ENCODE peak calls at places on chromosomes 2 and 18, in seven cellular contexts. X is lower leg skin, N is HCT116, I is retinal pigment epithelial cell, V is aorta, S is IMR-90, P is brain microvascular endothelial cell. Y is an unnamed sample.

GRCh38 chr2:166784296-166784946 is 103.9 kb upstream of the XIRP2 start:
- DNase-seq in X (no peak), I (no peak), S (no peak), P (no peak), V (no peak), N (no peak), Y (no peak)

GRCh38 chr2:189118386-189118785 is 61.2 kb downstream of the COL5A2 start:
- DNase-seq in S (no peak), I (no peak), X (no peak), V (no peak), P (no peak), N (no peak), Y (no peak)

GRCh38 chr2:52810460-52810859 is 957.1 kb upstream of the CHAC2 start:
- DNase-seq in P (peak), S (peak), N (peak), X (no peak), V (no peak), I (peak), Y (peak)

GRCh38 chr18:44725300-44726096 is 44.8 kb downstream of the SETBP1 start:
- DNase-seq in I (no peak), P (peak), N (no peak), X (no peak), V (peak), S (peak), Y (no peak)

GRCh38 chr2:9617749-9618148 is 13.0 kb downstream of the YWHAQ start:
- DNase-seq in P (no peak), S (peak), N (no peak), I (no peak), V (no peak), X (no peak), Y (no peak)

GRCh38 chr2:101766871-101767739 is 69.6 kb downstream of the MAP4K4 start:
- DNase-seq in I (no peak), V (no peak), P (peak), N (no peak), S (peak), X (no peak), Y (peak)

GRCh38 chr2:42922790-42923631 is 130.6 kb upstream of the HAAO start:
- DNase-seq in I (peak), N (no peak), S (peak), P (peak), X (no peak), V (peak), Y (no peak)

GRCh38 chr2:215380699-215381098 is 55.2 kb downstream of the FN1 start:
- DNase-seq in S (no peak), X (no peak), N (no peak), I (no peak), P (peak), V (no peak), Y (no peak)

GRCh38 chr2:234911271-234911670 is 40.5 kb upstream of the SH3BP4 start:
- DNase-seq in V (no peak), I (no peak), N (no peak), X (no peak), P (peak), S (peak), Y (no peak)

GRCh38 chr2:26946841-26947784 is 23.3 kb upstream of the MAPRE3 start:
- DNase-seq in N (no peak), S (peak), I (no peak), X (no peak), P (no peak), V (no peak), Y (no peak)

GRCh38 chr2:121902171-121902591 is 146.7 kb downstream of the TSN start:
- DNase-seq in V (peak), I (no peak), P (peak), N (no peak), S (peak), X (peak), Y (no peak)

GRCh38 chr2:160222546-160223281 is 22.6 kb upstream of the ITGB6 start:
- DNase-seq in N (no peak), X (no peak), V (no peak), P (no peak), S (no peak), I (no peak), Y (no peak)

GRCh38 chr18:61471832-61472406 is 138.7 kb downstream of the CDH20 start:
- DNase-seq in P (no peak), X (no peak), I (no peak), N (no peak), S (no peak), V (no peak), Y (peak)

GRCh38 chr2:46294185-46294836 is 2.9 kb upstream of the EPAS1 start:
- DNase-seq in X (peak), V (no peak), S (no peak), P (no peak), I (no peak), N (no peak), Y (no peak)

GRCh38 chr2:171319164-171319810 is 114.5 kb downstream of the METTL8 start:
- DNase-seq in V (no peak), X (no peak), I (no peak), N (no peak), S (peak), P (peak), Y (no peak)
- H3K4me3 ChIP-seq in V (no peak), X (no peak), I (no peak), N (no peak), S (no peak), P (no peak), Y (no peak)

GRCh38 chr2:206968139-206969086 is 29.1 kb downstream of the CPO start:
- DNase-seq in P (no peak), N (no peak), V (no peak), X (no peak), S (no peak), I (no peak), Y (no peak)
- H3K4me3 ChIP-seq in P (no peak), N (no peak), V (no peak), X (no peak), S (no peak), I (no peak), Y (no peak)

GRCh38 chr18:5627756-5628511 is 84.1 kb upstream of the EPB41L3 start:
- DNase-seq in V (no peak), S (no peak), I (no peak), X (no peak), N (no peak), P (no peak), Y (no peak)
- H3K4me3 ChIP-seq in V (peak), S (peak), I (peak), X (peak), N (no peak), P (peak), Y (peak)

GRCh38 chr2:126657146-126657635 is 1.2 kb downstream of the GYPC start:
- DNase-seq in I (no peak), X (peak), S (peak), V (peak), P (peak), N (no peak), Y (no peak)
- H3K4me3 ChIP-seq in I (peak), X (peak), S (peak), V (peak), P (peak), N (no peak), Y (peak)

GRCh38 chr2:197353393-197354168 is 43.0 kb upstream of the ANKRD44 start:
- DNase-seq in I (no peak), P (no peak), S (no peak), V (no peak), N (no peak), X (no peak), Y (no peak)
- H3K4me3 ChIP-seq in I (no peak), P (no peak), S (no peak), V (no peak), N (no peak), X (no peak), Y (no peak)

GRCh38 chr2:236568068-236568921 is 1.3 kb upstream of the ACKR3 start:
- DNase-seq in X (peak), S (no peak), N (no peak), P (no peak), I (no peak), V (peak), Y (no peak)
- H3K4me3 ChIP-seq in X (peak), S (no peak), N (no peak), P (peak), I (peak), V (peak), Y (peak)

GRCh38 chr2:219500135-219500534 is 1.4 kb downstream of the GMPPA start:
- DNase-seq in P (no peak), X (no peak), N (no peak), S (peak), I (no peak), V (no peak), Y (no peak)

GRCh38 chr2:219497495-219498279 is 1.0 kb upstream of the GMPPA start:
- DNase-seq in X (peak), N (peak), P (peak), V (peak), I (no peak), S (peak), Y (no peak)

GRCh38 chr2:219499058-219499307 is 292 bp downstream of the GMPPA start:
- DNase-seq in N (no peak), P (no peak), X (no peak), S (no peak), I (no peak), V (no peak), Y (no peak)

GRCh38 chr2:219498280-219499057 is at the start of gene GMPPA:
- DNase-seq in X (peak), N (peak), P (peak), V (peak), S (peak), I (peak), Y (peak)

DNA sequence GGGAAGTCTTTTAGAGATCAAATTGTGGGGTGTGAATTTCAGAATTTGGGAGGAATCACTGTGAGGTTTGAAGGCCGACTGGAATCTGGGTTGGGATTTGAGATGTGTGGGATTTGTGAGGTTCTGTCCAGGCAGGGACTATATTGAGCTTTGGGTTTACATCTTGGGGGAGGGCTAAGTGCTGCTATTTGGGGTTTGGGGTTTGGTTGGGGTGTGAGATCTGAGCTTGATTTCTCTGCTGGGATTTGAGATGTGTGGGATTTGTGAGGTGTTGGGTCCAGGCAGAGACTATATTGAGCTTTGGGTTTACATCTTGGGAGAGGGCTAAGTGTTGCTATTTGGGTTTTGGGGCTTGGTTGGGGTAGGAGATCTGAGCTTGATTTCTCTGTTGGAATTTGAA is 864 bp downstream of the GMPPA start:
- DNase-seq in N (no peak), V (no peak), S (no peak), X (no peak), P (no peak), I (no peak), Y (no peak)
- H3K4me3 ChIP-seq in N (peak), V (peak), S (peak), X (no peak), P (peak), I (peak), Y (no peak)

DNA sequence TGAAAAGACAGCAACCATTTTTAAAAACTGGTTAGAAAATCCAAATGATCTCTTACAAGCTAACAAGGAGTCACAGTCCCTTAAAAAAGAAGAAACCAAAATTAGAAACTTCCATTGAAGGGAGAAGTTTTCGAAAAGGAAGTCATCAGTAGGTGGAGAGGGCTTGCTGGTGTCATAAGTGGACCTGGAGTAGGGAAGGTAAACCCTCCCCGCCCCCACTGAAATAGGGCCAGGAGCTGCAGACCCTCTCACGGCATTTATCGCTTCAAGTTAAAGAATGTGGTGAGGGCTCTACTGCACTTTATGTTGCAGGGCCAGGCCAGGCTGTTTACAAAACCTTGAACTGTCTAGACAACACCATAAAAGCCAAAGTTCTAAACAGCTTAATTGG is 2.9 kb downstream of the HOXD11 start:
- DNase-seq in X (peak), S (no peak), P (no peak), I (no peak), V (no peak), N (no peak), Y (no peak)
- H3K4me3 ChIP-seq in X (no peak), S (no peak), P (no peak), I (no peak), V (no peak), N (no peak), Y (no peak)

DNA sequence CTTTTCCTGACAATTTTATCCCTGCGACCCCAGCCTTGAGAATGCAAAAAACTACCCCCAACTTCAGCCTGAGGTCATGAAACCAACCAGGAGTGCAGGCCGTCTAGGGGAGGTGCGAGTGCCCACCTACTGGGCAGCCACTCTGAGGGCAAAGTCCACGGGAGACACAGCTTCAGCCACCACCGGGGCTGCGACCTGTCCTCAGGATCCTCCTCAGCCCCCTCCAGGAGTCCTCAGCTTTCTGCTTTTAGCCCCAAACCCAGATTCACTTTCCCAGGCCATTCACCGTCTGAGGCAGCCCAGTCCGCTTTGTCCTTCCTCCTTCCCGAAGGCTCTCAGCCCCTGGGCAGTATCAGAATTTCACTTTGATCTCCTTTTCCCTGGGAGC is 210.2 kb upstream of the TNP1 start:
- DNase-seq in V (no peak), N (no peak), X (peak), S (no peak), I (no peak), P (no peak), Y (no peak)
- H3K4me3 ChIP-seq in V (no peak), N (no peak), X (no peak), S (no peak), I (no peak), P (no peak), Y (no peak)

Y was measured in neuronal stem cell.